ENCODE peak calls at places on chromosomes 4 and X, in ten cellular contexts. One of them, this sample, is unnamed.
A peak's percentile ranks its signal among the peaks of the same experiment; 100 is the strongest.

GRCh38 chr4:105588252-105588651 is 35.8 kb downstream of the ARHGEF38 start:
- DNase-seq in astrocyte of the spinal cord: no peak
- DNase-seq in AG04449: no peak
- DNase-seq in fibroblast of the aortic adventitia: no peak
- DNase-seq in bronchial epithelial cell: no peak
- DNase-seq in cardiac muscle cell: no peak
- DNase-seq in NB4: peak; percentile 21
- DNase-seq in ascending aorta: no peak
- DNase-seq in GM12878: no peak
- DNase-seq in OCI-LY7: no peak
- DNase-seq in this sample: no peak

GRCh38 chr4:20577702-20578101 is 122.6 kb upstream of the PACRGL start:
- DNase-seq in astrocyte of the spinal cord: no peak
- DNase-seq in AG04449: no peak
- DNase-seq in fibroblast of the aortic adventitia: no peak
- DNase-seq in bronchial epithelial cell: no peak
- DNase-seq in cardiac muscle cell: no peak
- DNase-seq in NB4: no peak
- DNase-seq in ascending aorta: no peak
- DNase-seq in GM12878: no peak
- DNase-seq in OCI-LY7: no peak
- DNase-seq in this sample: no peak

GRCh38 chrX:48589482-48590162 is 7.7 kb upstream of the WDR13 start:
- DNase-seq in astrocyte of the spinal cord: no peak
- DNase-seq in AG04449: no peak
- DNase-seq in fibroblast of the aortic adventitia: no peak
- DNase-seq in bronchial epithelial cell: no peak
- DNase-seq in cardiac muscle cell: peak; percentile 66
- DNase-seq in NB4: no peak
- DNase-seq in ascending aorta: no peak
- DNase-seq in GM12878: no peak
- DNase-seq in OCI-LY7: no peak
- DNase-seq in this sample: no peak

GRCh38 chrX:39508300-39508692 is 589.5 kb downstream of the BCOR start:
- DNase-seq in astrocyte of the spinal cord: no peak
- DNase-seq in AG04449: no peak
- DNase-seq in fibroblast of the aortic adventitia: no peak
- DNase-seq in bronchial epithelial cell: no peak
- DNase-seq in cardiac muscle cell: no peak
- DNase-seq in NB4: no peak
- DNase-seq in ascending aorta: no peak
- DNase-seq in GM12878: no peak
- DNase-seq in OCI-LY7: no peak
- DNase-seq in this sample: no peak

GRCh38 chrX:93875621-93876282 is 201.7 kb downstream of the FAM133A start:
- DNase-seq in astrocyte of the spinal cord: no peak
- DNase-seq in AG04449: no peak
- DNase-seq in fibroblast of the aortic adventitia: no peak
- DNase-seq in bronchial epithelial cell: peak; percentile 0
- DNase-seq in cardiac muscle cell: no peak
- DNase-seq in NB4: no peak
- DNase-seq in ascending aorta: no peak
- DNase-seq in GM12878: no peak
- DNase-seq in OCI-LY7: no peak
- DNase-seq in this sample: no peak

GRCh38 chr4:76748649-76749048 is 149.3 kb downstream of the SOWAHB start:
- DNase-seq in astrocyte of the spinal cord: peak; percentile 62
- DNase-seq in AG04449: no peak
- DNase-seq in fibroblast of the aortic adventitia: peak; percentile 57
- DNase-seq in bronchial epithelial cell: peak; percentile 49
- DNase-seq in cardiac muscle cell: peak; percentile 48
- DNase-seq in NB4: peak; percentile 41
- DNase-seq in ascending aorta: no peak
- DNase-seq in GM12878: no peak
- DNase-seq in OCI-LY7: peak; percentile 9
- DNase-seq in this sample: no peak

GRCh38 chr4:24642941-24643628 is 58.7 kb upstream of the DHX15 start:
- DNase-seq in astrocyte of the spinal cord: peak; percentile 54
- DNase-seq in AG04449: no peak
- DNase-seq in fibroblast of the aortic adventitia: peak; percentile 86
- DNase-seq in bronchial epithelial cell: peak; percentile 59
- DNase-seq in cardiac muscle cell: peak; percentile 87
- DNase-seq in NB4: no peak
- DNase-seq in ascending aorta: no peak
- DNase-seq in GM12878: no peak
- DNase-seq in OCI-LY7: no peak
- DNase-seq in this sample: peak; percentile 54

GRCh38 chr4:131207589-131207988 is 1941.5 kb upstream of the PCDH10 start:
- DNase-seq in astrocyte of the spinal cord: no peak
- DNase-seq in AG04449: no peak
- DNase-seq in fibroblast of the aortic adventitia: no peak
- DNase-seq in bronchial epithelial cell: no peak
- DNase-seq in cardiac muscle cell: no peak
- DNase-seq in NB4: no peak
- DNase-seq in ascending aorta: no peak
- DNase-seq in GM12878: no peak
- DNase-seq in OCI-LY7: no peak
- DNase-seq in this sample: no peak

GRCh38 chrX:39310925-39311324 is 509.7 kb downstream of the MID1IP1 start:
- DNase-seq in astrocyte of the spinal cord: no peak
- DNase-seq in AG04449: no peak
- DNase-seq in fibroblast of the aortic adventitia: no peak
- DNase-seq in bronchial epithelial cell: no peak
- DNase-seq in cardiac muscle cell: no peak
- DNase-seq in NB4: peak; percentile 19
- DNase-seq in ascending aorta: no peak
- DNase-seq in GM12878: no peak
- DNase-seq in OCI-LY7: no peak
- DNase-seq in this sample: no peak

GRCh38 chrX:102651242-102651967 is at the start of gene GPRASP1:
- DNase-seq in astrocyte of the spinal cord: peak; percentile 20
- DNase-seq in AG04449: no peak
- DNase-seq in fibroblast of the aortic adventitia: peak; percentile 13
- DNase-seq in bronchial epithelial cell: no peak
- DNase-seq in cardiac muscle cell: peak; percentile 41
- DNase-seq in NB4: no peak
- DNase-seq in ascending aorta: no peak
- DNase-seq in GM12878: no peak
- DNase-seq in OCI-LY7: no peak
- DNase-seq in this sample: peak; percentile 13

DNA sequence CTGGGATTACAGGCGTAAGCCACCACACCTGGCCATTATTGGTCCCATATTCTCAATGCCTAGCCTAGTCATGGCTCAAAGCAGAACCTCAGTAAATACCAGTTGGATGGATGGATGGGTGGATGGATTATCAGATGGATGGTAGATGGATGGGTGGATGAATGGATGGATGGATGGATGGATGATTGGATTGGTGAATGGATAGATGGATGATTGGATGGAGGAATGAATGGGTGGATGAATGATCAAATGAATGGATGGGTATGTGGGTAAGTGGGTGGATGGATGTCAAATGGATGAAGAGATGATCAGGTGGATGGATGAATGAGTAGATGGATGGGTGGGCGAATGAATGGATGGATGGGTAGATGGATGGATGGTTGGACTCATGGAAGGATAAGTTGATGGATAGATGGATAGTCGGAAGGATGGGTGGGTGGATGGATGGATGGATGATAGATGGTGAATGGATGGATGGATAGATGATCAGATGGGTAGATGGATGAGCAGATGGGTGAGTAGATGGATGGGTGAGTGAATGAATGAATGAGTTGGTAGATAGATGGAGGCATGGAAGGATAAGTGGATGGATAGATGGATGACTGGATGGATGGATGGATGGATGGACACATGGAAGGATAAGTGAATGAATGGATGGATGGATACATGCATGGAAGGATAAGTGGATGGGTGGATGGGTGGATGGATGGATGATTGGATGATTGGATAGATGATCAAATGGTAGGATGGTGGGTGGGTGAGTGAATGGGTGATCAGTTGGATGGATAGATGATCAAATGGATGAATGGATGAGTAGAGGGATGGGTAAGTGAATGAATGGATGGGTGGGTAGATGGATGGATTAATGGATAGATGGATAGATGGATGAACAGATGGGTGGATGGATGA is 22.0 kb upstream of the RNF4 start:
- DNase-seq in astrocyte of the spinal cord: no peak
- DNase-seq in AG04449: no peak
- DNase-seq in fibroblast of the aortic adventitia: no peak
- DNase-seq in bronchial epithelial cell: no peak
- DNase-seq in cardiac muscle cell: no peak
- DNase-seq in NB4: no peak
- DNase-seq in ascending aorta: no peak
- DNase-seq in GM12878: no peak
- DNase-seq in OCI-LY7: no peak
- DNase-seq in this sample: no peak
- H3K4me3 ChIP-seq in astrocyte of the spinal cord: no peak overlapping the region
- H3K4me3 ChIP-seq in AG04449: no peak overlapping the region
- H3K4me3 ChIP-seq in fibroblast of the aortic adventitia: no peak overlapping the region
- H3K4me3 ChIP-seq in bronchial epithelial cell: no peak overlapping the region
- H3K4me3 ChIP-seq in cardiac muscle cell: no peak overlapping the region
- H3K4me3 ChIP-seq in NB4: no peak overlapping the region
- H3K4me3 ChIP-seq in ascending aorta: no peak overlapping the region
- H3K4me3 ChIP-seq in GM12878: no peak overlapping the region
- H3K4me3 ChIP-seq in OCI-LY7: no peak overlapping the region
- H3K4me3 ChIP-seq in this sample: no peak overlapping the region

GRCh38 chr4:156113138-156113537 is 159.5 kb upstream of the CTSO start:
- DNase-seq in astrocyte of the spinal cord: no peak
- DNase-seq in AG04449: no peak
- DNase-seq in fibroblast of the aortic adventitia: no peak
- DNase-seq in bronchial epithelial cell: peak; percentile 53
- DNase-seq in cardiac muscle cell: no peak
- DNase-seq in NB4: no peak
- DNase-seq in ascending aorta: no peak
- DNase-seq in GM12878: no peak
- DNase-seq in OCI-LY7: no peak
- DNase-seq in this sample: no peak
- TF ChIP-seq CTCF in astrocyte of the spinal cord: peak; percentile 10
- TF ChIP-seq CTCF in AG04449: no peak
- TF ChIP-seq CTCF in fibroblast of the aortic adventitia: peak; percentile 9
- TF ChIP-seq CTCF in bronchial epithelial cell: no peak
- TF ChIP-seq CTCF in cardiac muscle cell: peak; percentile 18
- TF ChIP-seq CTCF in NB4: no peak
- TF ChIP-seq CTCF in ascending aorta: no peak
- TF ChIP-seq CTCF in GM12878: peak; percentile 32
- TF ChIP-seq CTCF in OCI-LY7: peak; percentile 48
- TF ChIP-seq CTCF in this sample: peak; percentile 16

GRCh38 chr4:87025614-87026041 is 90.8 kb downstream of the AFF1 start:
- DNase-seq in astrocyte of the spinal cord: no peak
- DNase-seq in AG04449: no peak
- DNase-seq in fibroblast of the aortic adventitia: no peak
- DNase-seq in bronchial epithelial cell: no peak
- DNase-seq in cardiac muscle cell: no peak
- DNase-seq in NB4: no peak
- DNase-seq in ascending aorta: no peak
- DNase-seq in GM12878: peak; percentile 50
- DNase-seq in OCI-LY7: no peak
- DNase-seq in this sample: no peak

GRCh38 chr4:87029356-87029755 is 94.5 kb downstream of the AFF1 start:
- DNase-seq in astrocyte of the spinal cord: no peak
- DNase-seq in AG04449: no peak
- DNase-seq in fibroblast of the aortic adventitia: peak; percentile 42
- DNase-seq in bronchial epithelial cell: no peak
- DNase-seq in cardiac muscle cell: no peak
- DNase-seq in NB4: no peak
- DNase-seq in ascending aorta: no peak
- DNase-seq in GM12878: no peak
- DNase-seq in OCI-LY7: no peak
- DNase-seq in this sample: peak; percentile 42

GRCh38 chr4:87025023-87025613 is 90.3 kb downstream of the AFF1 start:
- DNase-seq in astrocyte of the spinal cord: no peak
- DNase-seq in AG04449: no peak
- DNase-seq in fibroblast of the aortic adventitia: no peak
- DNase-seq in bronchial epithelial cell: no peak
- DNase-seq in cardiac muscle cell: no peak
- DNase-seq in NB4: no peak
- DNase-seq in ascending aorta: no peak
- DNase-seq in GM12878: no peak
- DNase-seq in OCI-LY7: no peak
- DNase-seq in this sample: no peak

GRCh38 chr4:87024181-87024580 is 89.4 kb downstream of the AFF1 start:
- DNase-seq in astrocyte of the spinal cord: no peak
- DNase-seq in AG04449: no peak
- DNase-seq in fibroblast of the aortic adventitia: peak; percentile 51
- DNase-seq in bronchial epithelial cell: no peak
- DNase-seq in cardiac muscle cell: peak; percentile 37
- DNase-seq in NB4: no peak
- DNase-seq in ascending aorta: no peak
- DNase-seq in GM12878: no peak
- DNase-seq in OCI-LY7: no peak
- DNase-seq in this sample: peak; percentile 62

GRCh38 chr4:87026795-87027495 is 92.1 kb downstream of the AFF1 start:
- DNase-seq in astrocyte of the spinal cord: no peak
- DNase-seq in AG04449: no peak
- DNase-seq in fibroblast of the aortic adventitia: no peak
- DNase-seq in bronchial epithelial cell: no peak
- DNase-seq in cardiac muscle cell: no peak
- DNase-seq in NB4: peak; percentile 46
- DNase-seq in ascending aorta: no peak
- DNase-seq in GM12878: peak; percentile 91
- DNase-seq in OCI-LY7: peak; percentile 82
- DNase-seq in this sample: no peak
- H3K4me3 ChIP-seq in astrocyte of the spinal cord: no peak overlapping the region
- H3K4me3 ChIP-seq in AG04449: no peak overlapping the region
- H3K4me3 ChIP-seq in fibroblast of the aortic adventitia: no peak overlapping the region
- H3K4me3 ChIP-seq in bronchial epithelial cell: no peak overlapping the region
- H3K4me3 ChIP-seq in cardiac muscle cell: no peak overlapping the region
- H3K4me3 ChIP-seq in NB4: no peak overlapping the region
- H3K4me3 ChIP-seq in ascending aorta: no peak overlapping the region
- H3K4me3 ChIP-seq in GM12878: peak overlapping the region; percentile 8
- H3K4me3 ChIP-seq in OCI-LY7: peak overlapping the region; percentile 31
- H3K4me3 ChIP-seq in this sample: no peak overlapping the region

GRCh38 chr4:8342651-8343050 is 73.1 kb downstream of the HTRA3 start:
- DNase-seq in astrocyte of the spinal cord: no peak
- DNase-seq in AG04449: no peak
- DNase-seq in fibroblast of the aortic adventitia: no peak
- DNase-seq in bronchial epithelial cell: no peak
- DNase-seq in cardiac muscle cell: no peak
- DNase-seq in NB4: no peak
- DNase-seq in ascending aorta: no peak
- DNase-seq in GM12878: no peak
- DNase-seq in OCI-LY7: no peak
- DNase-seq in this sample: no peak
- TF ChIP-seq CTCF in astrocyte of the spinal cord: peak; percentile 20
- TF ChIP-seq CTCF in AG04449: peak; percentile 20
- TF ChIP-seq CTCF in fibroblast of the aortic adventitia: no peak
- TF ChIP-seq CTCF in bronchial epithelial cell: no peak
- TF ChIP-seq CTCF in cardiac muscle cell: no peak
- TF ChIP-seq CTCF in NB4: peak; percentile 33
- TF ChIP-seq CTCF in ascending aorta: no peak
- TF ChIP-seq CTCF in GM12878: no peak
- TF ChIP-seq CTCF in OCI-LY7: peak; percentile 56
- TF ChIP-seq CTCF in this sample: peak; percentile 23

This sample was measured in fibroblast of villous mesenchyme.